ENCODE peak calls at places on chromosomes 11 and 22, in ten cellular contexts. One of them, this sample, is unnamed.

GRCh38 chr11:35105319-35106063 is 33.5 kb upstream of the CD44 start:
- DNase-seq in NB4: no peak
- DNase-seq in nephron progenitor cell: no peak
- DNase-seq in activated B cell treated with CpG ODN at 0.5 μM for 24 hours: no peak
- DNase-seq in fibroblast of mammary gland: peak
- DNase-seq in lower leg skin: no peak
- DNase-seq in cardiac fibroblast: peak
- DNase-seq in brain microvascular endothelial cell: no peak
- DNase-seq in endothelial cell: no peak
- DNase-seq in tibial nerve: no peak
- DNase-seq in this sample: no peak

GRCh38 chr11:66126064-66126463 is 56.0 kb downstream of the PACS1 start:
- DNase-seq in cardiac fibroblast: no peak
- DNase-seq in activated B cell treated with CpG ODN at 0.5 μM for 24 hours: no peak
- DNase-seq in NB4: no peak
- DNase-seq in tibial nerve: no peak
- DNase-seq in endothelial cell: no peak
- DNase-seq in lower leg skin: no peak
- DNase-seq in nephron progenitor cell: no peak
- DNase-seq in fibroblast of mammary gland: no peak
- DNase-seq in brain microvascular endothelial cell: no peak
- DNase-seq in this sample: no peak

GRCh38 chr11:114399903-114400221 is 449 bp downstream of the C11orf71 start:
- DNase-seq in fibroblast of mammary gland: no peak
- DNase-seq in lower leg skin: no peak
- DNase-seq in tibial nerve: peak
- DNase-seq in activated B cell treated with CpG ODN at 0.5 μM for 24 hours: no peak
- DNase-seq in endothelial cell: peak
- DNase-seq in cardiac fibroblast: no peak
- DNase-seq in brain microvascular endothelial cell: no peak
- DNase-seq in NB4: no peak
- DNase-seq in nephron progenitor cell: peak
- DNase-seq in this sample: peak

GRCh38 chr11:31805037-31805628 is 6.0 kb downstream of the PAX6 start:
- DNase-seq in tibial nerve: no peak
- DNase-seq in lower leg skin: no peak
- DNase-seq in endothelial cell: no peak
- DNase-seq in cardiac fibroblast: no peak
- DNase-seq in nephron progenitor cell: peak
- DNase-seq in NB4: no peak
- DNase-seq in brain microvascular endothelial cell: no peak
- DNase-seq in fibroblast of mammary gland: no peak
- DNase-seq in activated B cell treated with CpG ODN at 0.5 μM for 24 hours: no peak
- DNase-seq in this sample: no peak

GRCh38 chr11:2295971-2296912 is 5.5 kb downstream of the C11orf21 start:
- DNase-seq in NB4: peak
- DNase-seq in tibial nerve: no peak
- DNase-seq in endothelial cell: peak
- DNase-seq in nephron progenitor cell: peak
- DNase-seq in activated B cell treated with CpG ODN at 0.5 μM for 24 hours: no peak
- DNase-seq in cardiac fibroblast: no peak
- DNase-seq in lower leg skin: no peak
- DNase-seq in brain microvascular endothelial cell: no peak
- DNase-seq in fibroblast of mammary gland: no peak
- DNase-seq in this sample: no peak

GRCh38 chr11:9176136-9176535 is 84.7 kb upstream of the SCUBE2 start:
- DNase-seq in activated B cell treated with CpG ODN at 0.5 μM for 24 hours: no peak
- DNase-seq in lower leg skin: no peak
- DNase-seq in endothelial cell: no peak
- DNase-seq in cardiac fibroblast: no peak
- DNase-seq in nephron progenitor cell: no peak
- DNase-seq in tibial nerve: no peak
- DNase-seq in NB4: no peak
- DNase-seq in brain microvascular endothelial cell: no peak
- DNase-seq in fibroblast of mammary gland: no peak
- DNase-seq in this sample: no peak

GRCh38 chr22:31776231-31776630 is 22.4 kb downstream of the DEPDC5 start:
- DNase-seq in tibial nerve: no peak
- DNase-seq in activated B cell treated with CpG ODN at 0.5 μM for 24 hours: no peak
- DNase-seq in cardiac fibroblast: no peak
- DNase-seq in fibroblast of mammary gland: no peak
- DNase-seq in endothelial cell: no peak
- DNase-seq in brain microvascular endothelial cell: no peak
- DNase-seq in nephron progenitor cell: no peak
- DNase-seq in lower leg skin: no peak
- DNase-seq in NB4: no peak
- DNase-seq in this sample: no peak

GRCh38 chr11:92790376-92790775 is 179.1 kb upstream of the MTNR1B start:
- DNase-seq in activated B cell treated with CpG ODN at 0.5 μM for 24 hours: no peak
- DNase-seq in fibroblast of mammary gland: no peak
- DNase-seq in endothelial cell: no peak
- DNase-seq in cardiac fibroblast: no peak
- DNase-seq in lower leg skin: no peak
- DNase-seq in brain microvascular endothelial cell: no peak
- DNase-seq in nephron progenitor cell: no peak
- DNase-seq in tibial nerve: no peak
- DNase-seq in NB4: no peak
- DNase-seq in this sample: no peak

GRCh38 chr11:86696451-86696850 is 24.0 kb upstream of the ME3 start:
- DNase-seq in cardiac fibroblast: no peak
- DNase-seq in lower leg skin: no peak
- DNase-seq in NB4: no peak
- DNase-seq in brain microvascular endothelial cell: no peak
- DNase-seq in tibial nerve: no peak
- DNase-seq in endothelial cell: no peak
- DNase-seq in activated B cell treated with CpG ODN at 0.5 μM for 24 hours: no peak
- DNase-seq in fibroblast of mammary gland: no peak
- DNase-seq in nephron progenitor cell: no peak
- DNase-seq in this sample: no peak

GRCh38 chr11:86696004-86696403 is 23.6 kb upstream of the ME3 start:
- DNase-seq in tibial nerve: no peak
- DNase-seq in lower leg skin: no peak
- DNase-seq in activated B cell treated with CpG ODN at 0.5 μM for 24 hours: no peak
- DNase-seq in nephron progenitor cell: no peak
- DNase-seq in brain microvascular endothelial cell: peak
- DNase-seq in NB4: no peak
- DNase-seq in endothelial cell: no peak
- DNase-seq in fibroblast of mammary gland: peak
- DNase-seq in cardiac fibroblast: peak
- DNase-seq in this sample: no peak

GRCh38 chr11:86699036-86699791 is 26.8 kb upstream of the ME3 start:
- DNase-seq in tibial nerve: no peak
- DNase-seq in cardiac fibroblast: peak
- DNase-seq in fibroblast of mammary gland: no peak
- DNase-seq in nephron progenitor cell: no peak
- DNase-seq in lower leg skin: no peak
- DNase-seq in endothelial cell: no peak
- DNase-seq in activated B cell treated with CpG ODN at 0.5 μM for 24 hours: no peak
- DNase-seq in NB4: no peak
- DNase-seq in brain microvascular endothelial cell: no peak
- DNase-seq in this sample: no peak

GRCh38 chr11:86695391-86695790 is 23.0 kb upstream of the ME3 start:
- DNase-seq in brain microvascular endothelial cell: no peak
- DNase-seq in tibial nerve: no peak
- DNase-seq in fibroblast of mammary gland: peak
- DNase-seq in cardiac fibroblast: peak
- DNase-seq in endothelial cell: no peak
- DNase-seq in NB4: no peak
- DNase-seq in lower leg skin: no peak
- DNase-seq in nephron progenitor cell: no peak
- DNase-seq in activated B cell treated with CpG ODN at 0.5 μM for 24 hours: no peak
- DNase-seq in this sample: no peak

DNA sequence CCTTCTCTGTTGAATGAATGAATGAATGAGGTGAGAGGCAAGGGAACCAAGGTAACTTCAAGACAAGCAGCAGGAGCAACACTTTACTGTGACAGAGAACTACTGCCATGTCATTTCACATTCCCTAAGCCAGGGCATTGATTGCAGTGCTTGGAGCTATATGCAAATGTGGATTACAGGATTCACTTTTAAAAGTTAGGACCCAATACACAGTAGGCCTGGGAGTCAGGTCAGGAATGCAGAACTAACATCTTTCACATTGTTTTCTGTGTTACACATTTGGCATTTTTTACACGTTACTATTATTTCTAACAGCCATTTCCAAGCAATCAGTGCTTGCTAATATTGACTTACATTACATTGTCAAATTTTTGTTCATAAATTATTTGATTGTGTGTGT is 26.2 kb upstream of the ME3 start:
- DNase-seq in fibroblast of mammary gland: no peak
- DNase-seq in tibial nerve: no peak
- DNase-seq in NB4: no peak
- DNase-seq in cardiac fibroblast: peak
- DNase-seq in endothelial cell: no peak
- DNase-seq in nephron progenitor cell: no peak
- DNase-seq in activated B cell treated with CpG ODN at 0.5 μM for 24 hours: no peak
- DNase-seq in lower leg skin: no peak
- DNase-seq in brain microvascular endothelial cell: no peak
- DNase-seq in this sample: no peak
- TF ChIP-seq CTCF in fibroblast of mammary gland: no peak
- TF ChIP-seq CTCF in tibial nerve: no peak
- TF ChIP-seq CTCF in NB4: no peak
- TF ChIP-seq CTCF in cardiac fibroblast: no peak
- TF ChIP-seq CTCF in endothelial cell: no peak
- TF ChIP-seq CTCF in nephron progenitor cell: no peak
- TF ChIP-seq CTCF in activated B cell treated with CpG ODN at 0.5 μM for 24 hours: no peak
- TF ChIP-seq CTCF in lower leg skin: no peak
- TF ChIP-seq CTCF in brain microvascular endothelial cell: no peak
- TF ChIP-seq CTCF in this sample: no peak

GRCh38 chr11:20601221-20601914 is 2.0 kb downstream of the SLC6A5 start:
- DNase-seq in activated B cell treated with CpG ODN at 0.5 μM for 24 hours: no peak
- DNase-seq in NB4: no peak
- DNase-seq in nephron progenitor cell: peak
- DNase-seq in tibial nerve: no peak
- DNase-seq in lower leg skin: no peak
- DNase-seq in cardiac fibroblast: no peak
- DNase-seq in endothelial cell: peak
- DNase-seq in brain microvascular endothelial cell: no peak
- DNase-seq in fibroblast of mammary gland: no peak
- DNase-seq in this sample: no peak

GRCh38 chr11:20604295-20604803 is 4.9 kb downstream of the SLC6A5 start:
- DNase-seq in fibroblast of mammary gland: no peak
- DNase-seq in tibial nerve: no peak
- DNase-seq in nephron progenitor cell: no peak
- DNase-seq in NB4: no peak
- DNase-seq in cardiac fibroblast: no peak
- DNase-seq in activated B cell treated with CpG ODN at 0.5 μM for 24 hours: no peak
- DNase-seq in lower leg skin: no peak
- DNase-seq in brain microvascular endothelial cell: no peak
- DNase-seq in endothelial cell: no peak
- DNase-seq in this sample: no peak

GRCh38 chr11:20604864-20605601 is 5.6 kb downstream of the SLC6A5 start:
- DNase-seq in activated B cell treated with CpG ODN at 0.5 μM for 24 hours: no peak
- DNase-seq in tibial nerve: no peak
- DNase-seq in NB4: no peak
- DNase-seq in nephron progenitor cell: no peak
- DNase-seq in lower leg skin: no peak
- DNase-seq in endothelial cell: no peak
- DNase-seq in brain microvascular endothelial cell: no peak
- DNase-seq in cardiac fibroblast: no peak
- DNase-seq in fibroblast of mammary gland: no peak
- DNase-seq in this sample: no peak

GRCh38 chr11:20608938-20609337 is 9.5 kb downstream of the SLC6A5 start:
- DNase-seq in endothelial cell: no peak
- DNase-seq in cardiac fibroblast: peak
- DNase-seq in nephron progenitor cell: no peak
- DNase-seq in NB4: no peak
- DNase-seq in lower leg skin: no peak
- DNase-seq in fibroblast of mammary gland: no peak
- DNase-seq in brain microvascular endothelial cell: no peak
- DNase-seq in activated B cell treated with CpG ODN at 0.5 μM for 24 hours: no peak
- DNase-seq in tibial nerve: no peak
- DNase-seq in this sample: no peak

DNA sequence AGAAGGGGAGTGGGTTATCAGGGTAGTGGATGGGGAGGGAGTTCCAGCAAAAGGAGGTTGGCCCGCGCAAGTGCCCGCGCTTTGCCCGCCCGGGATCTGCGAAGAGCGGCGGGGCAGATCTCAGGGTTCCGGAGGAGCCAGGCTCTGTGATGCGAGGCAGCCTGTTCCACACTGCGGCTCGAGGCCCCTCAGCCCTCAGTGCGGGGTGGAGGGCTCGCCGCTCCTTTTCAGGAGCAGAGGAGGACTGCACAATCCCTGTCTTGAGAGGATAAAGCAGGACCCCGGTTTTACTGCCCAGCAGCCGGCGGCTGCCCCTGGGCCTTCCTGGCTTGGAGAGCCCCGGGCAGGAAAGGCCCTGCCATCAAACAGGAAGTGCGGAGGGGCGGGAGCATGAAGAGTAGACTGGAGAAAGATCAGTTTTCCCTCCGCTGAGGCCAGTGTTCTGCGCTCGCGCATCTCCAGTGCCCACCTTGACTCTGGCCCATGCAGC is 6.2 kb downstream of the SLC6A5 start:
- DNase-seq in NB4: no peak
- DNase-seq in nephron progenitor cell: no peak
- DNase-seq in fibroblast of mammary gland: no peak
- DNase-seq in cardiac fibroblast: no peak
- DNase-seq in lower leg skin: no peak
- DNase-seq in tibial nerve: no peak
- DNase-seq in activated B cell treated with CpG ODN at 0.5 μM for 24 hours: no peak
- DNase-seq in brain microvascular endothelial cell: no peak
- DNase-seq in endothelial cell: no peak
- DNase-seq in this sample: no peak
- TF ChIP-seq CTCF in NB4: no peak
- TF ChIP-seq CTCF in nephron progenitor cell: no peak
- TF ChIP-seq CTCF in fibroblast of mammary gland: no peak
- TF ChIP-seq CTCF in cardiac fibroblast: no peak
- TF ChIP-seq CTCF in lower leg skin: no peak
- TF ChIP-seq CTCF in tibial nerve: no peak
- TF ChIP-seq CTCF in activated B cell treated with CpG ODN at 0.5 μM for 24 hours: no peak
- TF ChIP-seq CTCF in brain microvascular endothelial cell: no peak
- TF ChIP-seq CTCF in endothelial cell: no peak
- TF ChIP-seq CTCF in this sample: no peak

DNA sequence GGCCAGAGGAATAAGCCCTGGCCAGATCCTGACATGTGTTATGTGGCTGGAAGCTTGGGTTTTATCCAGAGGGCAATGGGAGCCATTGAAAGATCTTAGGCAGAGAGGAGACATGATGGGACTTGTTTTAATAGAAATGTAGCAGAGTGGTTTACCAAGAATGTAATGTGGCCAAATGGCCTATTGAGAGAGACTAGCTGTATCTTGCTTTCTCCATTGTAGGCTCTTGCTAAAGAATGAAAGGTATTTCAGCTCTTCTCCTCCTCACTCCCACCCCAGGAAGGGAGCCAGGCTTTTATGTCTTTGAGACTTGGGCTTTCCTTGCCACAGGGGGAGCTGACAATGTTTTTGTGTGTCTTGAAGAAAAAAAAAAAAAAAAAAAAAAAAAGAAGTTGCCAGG is 82.3 kb downstream of the TRIM29 start:
- DNase-seq in cardiac fibroblast: no peak
- DNase-seq in activated B cell treated with CpG ODN at 0.5 μM for 24 hours: no peak
- DNase-seq in endothelial cell: no peak
- DNase-seq in tibial nerve: no peak
- DNase-seq in NB4: no peak
- DNase-seq in nephron progenitor cell: no peak
- DNase-seq in brain microvascular endothelial cell: no peak
- DNase-seq in fibroblast of mammary gland: no peak
- DNase-seq in lower leg skin: no peak
- DNase-seq in this sample: no peak
- TF ChIP-seq CTCF in cardiac fibroblast: no peak
- TF ChIP-seq CTCF in activated B cell treated with CpG ODN at 0.5 μM for 24 hours: no peak
- TF ChIP-seq CTCF in endothelial cell: no peak
- TF ChIP-seq CTCF in tibial nerve: no peak
- TF ChIP-seq CTCF in NB4: no peak
- TF ChIP-seq CTCF in nephron progenitor cell: no peak
- TF ChIP-seq CTCF in brain microvascular endothelial cell: no peak
- TF ChIP-seq CTCF in fibroblast of mammary gland: no peak
- TF ChIP-seq CTCF in lower leg skin: no peak
- TF ChIP-seq CTCF in this sample: no peak

DNA sequence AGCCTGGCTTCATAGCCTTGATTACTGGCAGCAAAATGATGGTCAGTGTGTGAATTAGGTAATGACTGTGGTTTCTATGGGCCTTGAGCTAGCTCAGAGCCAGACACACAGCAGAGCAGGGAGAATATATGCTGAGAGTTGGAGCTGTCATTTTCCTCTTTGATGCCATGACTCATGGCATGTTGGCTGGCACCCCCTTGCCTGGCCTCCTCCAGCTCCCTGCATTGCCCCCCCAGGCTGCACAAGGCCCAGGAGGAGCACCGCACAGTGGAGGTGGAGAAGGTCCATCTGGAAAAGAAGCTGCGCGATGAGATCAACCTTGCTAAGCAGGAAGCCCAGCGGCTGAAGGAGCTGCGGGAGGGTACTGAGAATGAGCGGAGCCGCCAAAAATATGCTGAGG is 20.3 kb upstream of the RRM1 start:
- DNase-seq in brain microvascular endothelial cell: no peak
- DNase-seq in tibial nerve: no peak
- DNase-seq in nephron progenitor cell: no peak
- DNase-seq in endothelial cell: no peak
- DNase-seq in activated B cell treated with CpG ODN at 0.5 μM for 24 hours: no peak
- DNase-seq in cardiac fibroblast: no peak
- DNase-seq in lower leg skin: no peak
- DNase-seq in NB4: no peak
- DNase-seq in fibroblast of mammary gland: no peak
- DNase-seq in this sample: no peak
- TF ChIP-seq CTCF in brain microvascular endothelial cell: no peak
- TF ChIP-seq CTCF in tibial nerve: no peak
- TF ChIP-seq CTCF in nephron progenitor cell: no peak
- TF ChIP-seq CTCF in endothelial cell: no peak
- TF ChIP-seq CTCF in activated B cell treated with CpG ODN at 0.5 μM for 24 hours: no peak
- TF ChIP-seq CTCF in cardiac fibroblast: no peak
- TF ChIP-seq CTCF in lower leg skin: no peak
- TF ChIP-seq CTCF in NB4: no peak
- TF ChIP-seq CTCF in fibroblast of mammary gland: no peak
- TF ChIP-seq CTCF in this sample: no peak

This sample was measured in mesothelial cell of epicardium.